ENCODE peak calls at places on chromosomes 5 and 9, in eight cellular contexts. I is AML-193; B is activated T-helper 1 cell treated with anti-CD3 and anti-CD28 coated beads, Interleukin-2, amount 50 U/mL, for 16 hours; E is CD4-positive, alpha-beta memory T cell; K is H7; N is amniotic stem cell; X is lower lobe of right lung; F is astrocyte. M is an unnamed sample.
A peak's percentile ranks its signal among the peaks of the same experiment; 100 is the strongest.

GRCh38 chr9:79477955-79478751 is 93.6 kb upstream of the TLE4 start:
- DNase-seq in I (no peak), B (no peak), E (peak; percentile 15), K (peak; percentile 33), N (no peak), X (no peak), F (peak; percentile 20), M (peak; percentile 57)

GRCh38 chr5:17000296-17000939 is 64.3 kb upstream of the MYO10 start:
- DNase-seq in I (no peak), B (no peak), E (no peak), K (no peak), N (peak; percentile 63), X (no peak), F (peak; percentile 99), M (peak; percentile 93)

GRCh38 chr5:84088996-84089395 is 295.7 kb downstream of the EDIL3 start:
- DNase-seq in I (no peak), B (no peak), E (no peak), K (no peak), N (no peak), X (no peak), F (peak; percentile 11), M (peak; percentile 76)

GRCh38 chr9:137163101-137163661 is 6.7 kb downstream of the LRRC26 start:
- DNase-seq in I (no peak), B (no peak), E (no peak), K (peak; percentile 90), N (no peak), X (no peak), F (no peak), M (peak; percentile 26)

GRCh38 chr9:127319366-127320121 is 55.0 kb downstream of the GARNL3 start:
- DNase-seq in I (no peak), B (no peak), E (no peak), K (no peak), N (no peak), X (no peak), F (no peak), M (no peak)

GRCh38 chr5:168480601-168481000 is 5.7 kb upstream of the RARS1 start:
- DNase-seq in I (no peak), B (no peak), E (no peak), K (no peak), N (no peak), X (no peak), F (no peak), M (no peak)

GRCh38 chr9:123763910-123764588 is 165.9 kb downstream of the DENND1A start:
- DNase-seq in I (no peak), B (no peak), E (no peak), K (no peak), N (peak; percentile 31), X (no peak), F (peak; percentile 86), M (peak; percentile 34)

GRCh38 chr9:127628644-127629467 is 16.8 kb downstream of the STXBP1 start:
- DNase-seq in I (no peak), B (no peak), E (no peak), K (no peak), N (no peak), X (no peak), F (no peak), M (no peak)

GRCh38 chr5:149857499-149857898 is 87.1 kb downstream of the PDE6A start:
- DNase-seq in I (peak; percentile 7), B (no peak), E (no peak), K (no peak), N (no peak), X (peak; percentile 74), F (no peak), M (peak; percentile 68)

GRCh38 chr5:68839019-68839552 is 254.7 kb upstream of the SLC30A5 start:
- DNase-seq in I (no peak), B (no peak), E (no peak), K (no peak), N (peak; percentile 74), X (no peak), F (no peak), M (peak; percentile 2)

GRCh38 chr9:134944351-134944802 is 26.7 kb upstream of the FCN1 start:
- DNase-seq in I (no peak), B (no peak), E (no peak), K (peak; percentile 81), N (no peak), X (no peak), F (no peak), M (peak; percentile 4)

GRCh38 chr5:88879724-88880123 is 3.3 kb downstream of the MEF2C start:
- DNase-seq in I (no peak), B (no peak), E (no peak), K (no peak), N (no peak), X (no peak), F (no peak), M (no peak)

GRCh38 chr5:15807861-15808260 is 307.9 kb downstream of the FBXL7 start:
- DNase-seq in I (no peak), B (no peak), E (no peak), K (no peak), N (no peak), X (no peak), F (peak; percentile 54), M (peak; percentile 89)

GRCh38 chr9:105392531-105392930 is 55.3 kb upstream of the FSD1L start:
- DNase-seq in I (no peak), B (no peak), E (no peak), K (no peak), N (no peak), X (no peak), F (no peak), M (no peak)

GRCh38 chr5:57779383-57780223 is 297.0 kb upstream of the ACTBL2 start:
- DNase-seq in I (peak; percentile 11), B (no peak), E (peak; percentile 13), K (no peak), N (peak; percentile 69), X (no peak), F (peak; percentile 62), M (peak; percentile 89)

GRCh38 chr9:99966720-99967119 is 60.3 kb downstream of the STX17 start:
- DNase-seq in I (no peak), B (no peak), E (no peak), K (no peak), N (no peak), X (no peak), F (peak; percentile 53), M (peak; percentile 55)

GRCh38 chr9:137128158-137129088 is 10.5 kb upstream of the GRIN1 start:
- DNase-seq in I (no peak), B (no peak), E (peak; percentile 23), K (peak; percentile 51), N (no peak), X (no peak), F (no peak), M (no peak)

GRCh38 chr5:154284433-154284832 is 93.9 kb downstream of the GALNT10 start:
- DNase-seq in I (peak; percentile 41), B (no peak), E (no peak), K (no peak), N (no peak), X (no peak), F (no peak), M (no peak)

GRCh38 chr5:87825583-87825982 is 412.9 kb upstream of the CCNH start:
- DNase-seq in I (no peak), B (no peak), E (no peak), K (no peak), N (no peak), X (no peak), F (no peak), M (no peak)

GRCh38 chr5:10756539-10756938 is 4.5 kb downstream of the DAP start:
- DNase-seq in I (no peak), B (no peak), E (no peak), K (no peak), N (peak; percentile 27), X (no peak), F (peak; percentile 88), M (no peak)

GRCh38 chr9:81071108-81071507 is 618.2 kb downstream of the TLE1 start:
- DNase-seq in I (no peak), B (no peak), E (no peak), K (no peak), N (no peak), X (no peak), F (peak; percentile 77), M (no peak)

GRCh38 chr5:154513669-154514084 is 35.6 kb upstream of the HAND1 start:
- DNase-seq in I (no peak), B (no peak), E (no peak), K (no peak), N (no peak), X (no peak), F (peak; percentile 38), M (peak; percentile 23)

GRCh38 chr5:52190737-52191136 is 597.0 kb upstream of the ITGA1 start:
- DNase-seq in I (no peak), B (no peak), E (no peak), K (no peak), N (no peak), X (no peak), F (no peak), M (no peak)

GRCh38 chr5:180744253-180744652 is 4.4 kb upstream of the OR2Y1 start:
- DNase-seq in I (no peak), B (no peak), E (no peak), K (no peak), N (no peak), X (no peak), F (no peak), M (no peak)

GRCh38 chr5:131164161-131164930 is 710 bp downstream of the HINT1 start:
- DNase-seq in I (peak; percentile 73), B (peak; percentile 57), E (peak; percentile 76), K (peak; percentile 83), N (peak; percentile 68), X (peak; percentile 80), F (peak; percentile 74), M (peak; percentile 85)

GRCh38 chr5:79886456-79886855 is 104.6 kb downstream of the MTX3 start:
- DNase-seq in I (no peak), B (no peak), E (no peak), K (no peak), N (no peak), X (no peak), F (no peak), M (no peak)

M was measured in choroid plexus epithelial cell.